ENCODE peak calls at places on chromosomes 16 and 17, in five cellular contexts. S is cardiac fibroblast, Y is H9, W is body of pancreas, V is cardiac muscle cell. X is an unnamed sample.

GRCh38 chr16:67652578-67653130 is 7.4 kb downstream of the ACD start:
- DNase-seq in W (no peak), V (peak; percentile 62), S (no peak), Y (peak; percentile 69), X (no peak)

GRCh38 chr17:53227514-53227913 is 595.2 kb upstream of the KIF2B start:
- DNase-seq in W (no peak), Y (no peak), V (no peak), S (no peak), X (no peak)

GRCh38 chr17:35241520-35241919 is 1.4 kb upstream of the SLFN5 start:
- DNase-seq in W (no peak), V (no peak), S (no peak), Y (peak; percentile 36), X (no peak)

GRCh38 chr17:20189322-20189721 is 180.2 kb downstream of the SPECC1 start:
- DNase-seq in Y (peak; percentile 73), W (no peak), S (peak; percentile 42), V (peak; percentile 14), X (no peak)

GRCh38 chr16:68704232-68704867 is 32.7 kb upstream of the CDH1 start:
- DNase-seq in W (peak; percentile 95), Y (peak; percentile 94), V (peak; percentile 82), S (peak; percentile 73), X (peak; percentile 30)

GRCh38 chr16:50763211-50763610 is 21.3 kb downstream of the CYLD start:
- DNase-seq in W (no peak), V (no peak), S (peak; percentile 9), Y (no peak), X (no peak)

GRCh38 chr16:80527297-80527696 is 13.5 kb upstream of the DYNLRB2 start:
- DNase-seq in W (no peak), V (peak; percentile 9), S (peak; percentile 20), Y (peak; percentile 69), X (peak; percentile 57)

GRCh38 chr17:35843698-35844097 is 25.0 kb downstream of the HEATR9 start:
- DNase-seq in V (no peak), S (no peak), W (no peak), Y (no peak), X (no peak)

GRCh38 chr16:14100825-14101224 is 29.7 kb downstream of the MRTFB start:
- DNase-seq in S (no peak), W (no peak), V (no peak), Y (no peak), X (no peak)

GRCh38 chr17:64787255-64787920 is 125.3 kb upstream of the SMURF2 start:
- DNase-seq in V (no peak), W (no peak), S (no peak), Y (no peak), X (no peak)

GRCh38 chr17:1055751-1056645 is 59.1 kb downstream of the TIMM22 start:
- DNase-seq in S (peak; percentile 67), W (peak; percentile 71), Y (peak; percentile 84), V (peak; percentile 81), X (no peak)

GRCh38 chr17:40450175-40450574 is 6.9 kb downstream of the IGFBP4 start:
- DNase-seq in Y (peak; percentile 79), W (peak; percentile 51), V (no peak), S (peak; percentile 65), X (peak; percentile 56)

GRCh38 chr17:12721581-12721980 is 55.9 kb downstream of the MYOCD start:
- DNase-seq in S (no peak), W (no peak), Y (no peak), V (no peak), X (no peak)

GRCh38 chr17:17073627-17074521 is 31.6 kb downstream of the MPRIP start:
- DNase-seq in V (no peak), Y (no peak), W (no peak), S (no peak), X (no peak)

GRCh38 chr17:81447331-81447933 is 52.2 kb downstream of the BAHCC1 start:
- DNase-seq in W (no peak), V (no peak), S (no peak), Y (no peak), X (no peak)

GRCh38 chr17:81448442-81448841 is 53.2 kb downstream of the BAHCC1 start:
- DNase-seq in Y (no peak), W (no peak), V (no peak), S (no peak), X (no peak)

GRCh38 chr17:81443269-81443668 is 48.0 kb downstream of the BAHCC1 start:
- DNase-seq in W (no peak), Y (no peak), V (no peak), S (no peak), X (no peak)

GRCh38 chr17:81444610-81445339 is 49.5 kb downstream of the BAHCC1 start:
- DNase-seq in W (no peak), V (no peak), Y (no peak), S (no peak), X (no peak)

GRCh38 chr17:81445642-81446500 is 50.6 kb downstream of the BAHCC1 start:
- DNase-seq in Y (peak; percentile 66), W (no peak), S (no peak), V (no peak), X (no peak)
- TF ChIP-seq CTCF in Y (peak; percentile 40), W (no peak), S (no peak), V (no peak), X (no peak)

GRCh38 chr17:61581611-61582349 is 9.2 kb downstream of the NACA2 start:
- DNase-seq in V (no peak), S (no peak), W (no peak), Y (no peak), X (no peak)

GRCh38 chr17:61579382-61579781 is 11.6 kb downstream of the NACA2 start:
- DNase-seq in S (no peak), W (no peak), Y (no peak), V (no peak), X (no peak)

GRCh38 chr17:61580502-61580901 is 10.5 kb downstream of the NACA2 start:
- DNase-seq in V (no peak), Y (no peak), W (no peak), S (no peak), X (no peak)

GRCh38 chr17:61578645-61579044 is 12.4 kb downstream of the NACA2 start:
- DNase-seq in Y (no peak), V (no peak), W (no peak), S (no peak), X (no peak)

DNA sequence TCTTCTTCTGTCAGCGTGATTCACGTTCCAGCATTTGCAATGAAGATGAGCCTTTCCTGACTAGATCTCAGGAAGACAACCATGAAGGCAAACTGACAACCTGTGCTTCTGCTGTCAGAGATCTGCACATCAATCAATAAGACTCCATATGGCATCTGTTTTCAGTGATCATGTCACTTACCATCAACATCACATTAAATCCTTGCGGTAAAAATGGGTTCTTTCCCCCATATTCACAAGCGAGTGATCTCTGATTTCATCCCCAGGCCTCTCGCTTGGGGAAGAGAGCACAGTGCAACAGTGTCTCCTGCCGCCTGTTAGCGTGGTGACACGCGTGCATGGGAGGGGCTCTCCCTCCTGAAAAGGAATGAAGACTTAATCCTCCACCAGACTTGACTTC is 11.1 kb downstream of the NACA2 start:
- DNase-seq in S (no peak), V (no peak), Y (no peak), W (no peak), X (peak; percentile 36)
- TF ChIP-seq CTCF in S (no peak), V (no peak), Y (peak; percentile 22), W (no peak), X (peak; percentile 43)

DNA sequence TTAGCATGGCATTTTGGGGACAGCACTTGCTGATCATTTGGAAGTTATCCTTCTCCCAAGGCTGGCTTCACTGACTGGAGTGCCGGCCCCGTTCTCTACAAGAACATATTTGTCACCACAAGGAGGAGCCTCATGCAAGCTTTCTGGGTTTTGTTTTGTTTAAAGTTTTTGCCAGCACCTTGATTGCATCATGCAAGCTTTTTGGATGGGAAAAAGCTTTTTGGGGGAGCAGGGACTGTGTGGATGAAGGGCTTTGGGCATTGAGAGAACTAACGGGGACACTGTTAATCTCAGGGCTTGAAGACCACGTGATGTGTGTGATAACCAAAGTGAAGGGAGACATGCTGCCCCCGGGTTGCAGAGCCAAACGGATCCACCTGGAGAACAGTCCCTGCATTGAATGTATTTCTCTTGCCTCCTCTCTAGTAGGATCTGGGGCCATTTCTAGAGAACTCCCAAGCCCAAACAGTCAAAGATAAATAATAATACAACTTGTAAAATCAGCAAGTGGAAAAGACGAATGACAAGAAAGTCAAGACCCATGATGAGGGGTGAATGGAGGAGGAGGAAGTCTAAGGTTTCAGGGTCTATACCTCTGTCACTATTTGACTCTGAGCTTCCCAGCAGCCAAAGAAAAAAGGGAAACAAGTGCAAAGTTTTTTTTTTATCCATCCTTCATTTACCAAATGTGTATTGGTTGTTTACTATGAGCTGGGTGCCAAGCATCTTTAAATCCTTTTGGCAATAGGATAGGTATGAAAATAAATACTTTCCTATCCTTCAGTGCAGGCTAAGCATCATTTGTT is 17.2 kb downstream of the TMEM114 start:
- DNase-seq in W (no peak), V (peak; percentile 41), Y (peak; percentile 56), S (peak; percentile 65), X (peak; percentile 41)
- TF ChIP-seq CTCF in W (peak; percentile 36), V (peak; percentile 62), Y (peak; percentile 77), S (peak; percentile 70), X (peak; percentile 63)

DNA sequence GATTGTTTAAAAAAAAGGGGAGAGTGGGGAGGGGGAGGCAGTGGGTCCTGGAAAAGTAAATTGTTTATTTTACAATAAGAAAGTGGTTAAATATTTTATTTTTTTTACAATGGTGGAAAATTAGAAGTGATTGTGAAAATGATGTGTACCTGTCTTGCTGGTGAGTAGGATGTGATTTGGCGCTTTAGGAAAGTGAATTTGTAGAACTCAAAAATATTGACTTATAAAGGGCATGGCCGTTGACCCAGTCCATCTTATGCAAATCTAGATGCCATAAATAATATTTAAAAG is 10.2 kb upstream of the CES1 start:
- DNase-seq in S (no peak), W (no peak), Y (no peak), V (no peak), X (no peak)
- TF ChIP-seq CTCF in S (no peak), W (no peak), Y (no peak), V (no peak), X (no peak)

GRCh38 chr16:2243031-2243528 is 6.8 kb downstream of the DNASE1L2 start:
- DNase-seq in Y (peak; percentile 58), V (no peak), W (no peak), S (no peak), X (no peak)
- TF ChIP-seq CTCF in Y (peak; percentile 55), V (no peak), W (no peak), S (no peak), X (no peak)

GRCh38 chr16:85056211-85056748 is 28.7 kb downstream of the KIAA0513 start:
- DNase-seq in V (peak; percentile 49), S (peak; percentile 51), Y (peak; percentile 57), W (no peak), X (no peak)
- TF ChIP-seq CTCF in V (peak; percentile 58), S (peak; percentile 52), Y (peak; percentile 55), W (no peak), X (no peak)

DNA sequence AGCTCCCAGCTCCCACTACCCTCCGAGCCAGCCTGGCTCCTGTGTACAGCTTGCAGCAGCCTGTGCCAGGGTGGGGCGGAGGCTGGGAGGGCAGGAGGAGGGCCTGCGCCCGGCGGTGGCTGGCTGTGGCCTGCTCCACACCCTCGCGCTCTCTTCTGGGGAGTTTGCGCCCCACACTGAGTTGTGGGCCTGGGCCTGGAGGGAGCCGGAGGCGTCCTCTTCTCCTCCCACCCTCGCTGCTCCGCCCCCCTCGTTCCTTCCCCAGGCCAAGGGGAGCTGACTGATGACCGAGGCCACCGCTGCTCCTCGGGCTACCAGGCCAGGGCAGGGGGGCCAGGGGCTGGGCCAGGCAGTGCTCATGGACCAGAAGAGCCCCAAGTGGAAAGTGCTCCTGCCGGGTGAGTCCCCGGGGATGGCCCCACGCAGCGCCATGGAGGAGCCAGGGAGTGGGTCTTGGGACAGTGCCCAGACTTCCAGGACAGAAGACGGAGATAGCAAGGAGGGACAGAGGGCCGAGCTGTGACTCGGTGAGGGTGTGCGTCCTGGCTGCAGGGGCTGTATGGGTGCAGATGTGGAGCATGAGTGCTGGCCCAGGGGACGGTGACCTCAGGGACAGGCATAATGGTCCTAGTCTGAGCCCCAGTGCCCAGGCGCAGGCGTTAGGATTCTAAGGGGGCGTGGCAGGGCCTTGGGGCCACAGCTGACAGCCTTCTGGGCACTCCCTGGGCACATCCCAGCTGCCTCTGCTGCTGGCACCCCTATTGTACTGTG is 242.1 kb upstream of the GSE1 start:
- DNase-seq in V (no peak), W (no peak), Y (no peak), S (peak; percentile 68), X (no peak)
- TF ChIP-seq CTCF in V (no peak), W (no peak), Y (no peak), S (no peak), X (no peak)